ENCODE peak calls at places on chromosomes 12 and 14, in seven cellular contexts. L, G, E, W, V, Z and K are unnamed samples.

GRCh38 chr14:104438166-104438887 is 141.2 kb upstream of the C14orf180 start:
- DNase-seq in V (no peak), Z (no peak), L (no peak), E (no peak), G (no peak), W (no peak), K (no peak)

GRCh38 chr12:26293612-26294011 is 98.2 kb downstream of the SSPN start:
- DNase-seq in G (no peak), E (no peak), V (no peak), W (no peak), L (no peak), Z (no peak), K (no peak)

GRCh38 chr12:1837541-1838206 is 17.3 kb downstream of the LRTM2 start:
- DNase-seq in W (no peak), V (no peak), L (no peak), Z (no peak), E (no peak), G (peak; percentile 26), K (no peak)

GRCh38 chr14:75542585-75543091 is 20.4 kb downstream of the BATF start:
- DNase-seq in V (peak; percentile 90), E (no peak), W (peak; percentile 48), G (no peak), L (peak; percentile 82), Z (no peak), K (no peak)

GRCh38 chr14:54000341-54000811 is 43.8 kb upstream of the BMP4 start:
- DNase-seq in Z (no peak), W (no peak), L (no peak), G (no peak), E (no peak), V (no peak), K (no peak)

GRCh38 chr12:79344855-79345840 is 345.6 kb downstream of the PAWR start:
- DNase-seq in E (peak; percentile 75), L (no peak), V (peak; percentile 3), W (no peak), Z (peak; percentile 83), G (peak; percentile 35), K (peak; percentile 15)

GRCh38 chr14:33569844-33570716 is 380.8 kb downstream of the EGLN3 start:
- DNase-seq in W (no peak), V (no peak), G (no peak), L (no peak), E (no peak), Z (no peak), K (no peak)

GRCh38 chr12:26286186-26286585 is 90.8 kb downstream of the SSPN start:
- DNase-seq in W (no peak), E (no peak), L (no peak), Z (no peak), V (no peak), G (no peak), K (no peak)

GRCh38 chr12:132651444-132652100 is 33.0 kb downstream of the P2RX2 start:
- DNase-seq in E (no peak), G (no peak), V (no peak), W (no peak), L (no peak), Z (no peak), K (no peak)

GRCh38 chr12:18799561-18799960 is 61.6 kb downstream of the CAPZA3 start:
- DNase-seq in Z (no peak), E (no peak), W (no peak), V (no peak), L (no peak), G (no peak), K (no peak)

GRCh38 chr14:100827751-100828447 is 2.0 kb downstream of the MEG3 start:
- DNase-seq in G (no peak), W (no peak), E (no peak), Z (no peak), L (no peak), V (no peak), K (no peak)

GRCh38 chr12:20395791-20396550 is 27.6 kb downstream of the PDE3A start:
- DNase-seq in L (no peak), E (no peak), W (no peak), G (no peak), Z (no peak), V (no peak), K (no peak)

GRCh38 chr14:90574640-90575131 is 177.9 kb downstream of the CALM1 start:
- DNase-seq in W (no peak), L (no peak), G (peak; percentile 51), E (no peak), V (no peak), Z (no peak), K (no peak)

GRCh38 chr14:63475761-63476160 is 67.4 kb downstream of the PPP2R5E start:
- DNase-seq in G (no peak), Z (no peak), V (no peak), W (no peak), E (no peak), L (no peak), K (no peak)

GRCh38 chr12:120316798-120317257 is 10.8 kb downstream of the PLA2G1B start:
- DNase-seq in L (no peak), G (no peak), E (no peak), V (no peak), Z (no peak), W (no peak), K (peak; percentile 11)

GRCh38 chr14:90429764-90430163 is 32.9 kb downstream of the CALM1 start:
- DNase-seq in V (no peak), E (no peak), L (no peak), Z (no peak), G (no peak), W (no peak), K (no peak)